ENCODE peak calls at places on chromosomes 16 and 17, in four cellular contexts. U, N, T and H are unnamed samples.

GRCh38 chr16:77599793-77600415 is 122.4 kb upstream of the NUDT7 start:
- DNase-seq in U (peak), N (peak), T (no peak), H (no peak)

GRCh38 chr17:46190763-46191162 is 2.5 kb downstream of the KANSL1 start:
- DNase-seq in U (no peak), N (no peak), T (no peak), H (no peak)

GRCh38 chr16:4272114-4272954 is 489 bp downstream of the TFAP4 start:
- DNase-seq in U (peak), N (no peak), T (no peak), H (no peak)

GRCh38 chr17:37833237-37833859 is 88.5 kb upstream of the HNF1B start:
- DNase-seq in U (no peak), N (peak), T (no peak), H (no peak)

GRCh38 chr17:80112471-80113032 is 11.2 kb downstream of the GAA start:
- DNase-seq in U (no peak), N (no peak), T (no peak), H (no peak)

GRCh38 chr17:65666869-65667268 is 105.4 kb upstream of the AXIN2 start:
- DNase-seq in U (no peak), N (no peak), T (no peak), H (no peak)

GRCh38 chr16:65125871-65126270 is 4.0 kb upstream of the CDH11 start:
- DNase-seq in U (peak), N (no peak), T (no peak), H (no peak)

GRCh38 chr17:40445769-40446468 is 2.7 kb downstream of the IGFBP4 start:
- DNase-seq in U (no peak), N (no peak), T (no peak), H (no peak)

GRCh38 chr17:18968945-18969887 is 17.3 kb downstream of the SLC5A10 start:
- DNase-seq in U (peak), N (no peak), T (no peak), H (no peak)

GRCh38 chr16:70778901-70779309 is 22.1 kb downstream of the VAC14 start:
- DNase-seq in U (peak), N (no peak), T (peak), H (no peak)

GRCh38 chr17:80499536-80499935 is 23.1 kb upstream of the NPTX1 start:
- DNase-seq in U (no peak), N (no peak), T (no peak), H (no peak)

GRCh38 chr16:81526935-81527334 is 82.3 kb downstream of the CMIP start:
- DNase-seq in U (peak), N (no peak), T (no peak), H (no peak)

GRCh38 chr17:59508999-59509398 is 56.4 kb upstream of the DHX40 start:
- DNase-seq in U (no peak), N (no peak), T (no peak), H (no peak)

GRCh38 chr17:63695889-63696288 is 4.0 kb downstream of the LIMD2 start:
- DNase-seq in U (no peak), N (no peak), T (no peak), H (no peak)

GRCh38 chr17:57782642-57783337 is 37.7 kb upstream of the CCDC182 start:
- DNase-seq in U (no peak), N (no peak), T (peak), H (no peak)

GRCh38 chr16:67396775-67397450 is 3.6 kb upstream of the TPPP3 start:
- DNase-seq in U (no peak), N (no peak), T (no peak), H (no peak)

GRCh38 chr16:89599902-89600301 is 13.5 kb upstream of the DPEP1 start:
- DNase-seq in U (no peak), N (no peak), T (no peak), H (no peak)

GRCh38 chr16:82287948-82288347 is 117.9 kb upstream of the MPHOSPH6 start:
- DNase-seq in U (no peak), N (no peak), T (no peak), H (no peak)

GRCh38 chr16:69747115-69747514 is 7.6 kb downstream of the NOB1 start:
- DNase-seq in U (no peak), N (no peak), T (no peak), H (no peak)

GRCh38 chr17:6427284-6427781 is 7.6 kb downstream of the AIPL1 start:
- DNase-seq in U (peak), N (peak), T (no peak), H (no peak)

GRCh38 chr17:72714357-72714966 is 378.0 kb downstream of the SLC39A11 start:
- DNase-seq in U (no peak), N (no peak), T (no peak), H (no peak)